ENCODE peak calls at places on chromosomes 4 and X, in four cellular contexts. W, G, O and C are unnamed samples.

GRCh38 chr4:156475322-156475721 is 496.3 kb downstream of the PDGFC start:
- DNase-seq in O (peak), W (no peak), G (peak), C (no peak)

GRCh38 chr4:72442715-72443114 is 126.3 kb downstream of the ADAMTS3 start:
- DNase-seq in G (no peak), W (no peak), O (no peak), C (no peak)

GRCh38 chr4:26839534-26839951 is 21.1 kb upstream of the STIM2 start:
- DNase-seq in G (no peak), O (peak), W (no peak), C (no peak)

GRCh38 chr4:176425035-176425434 is 105.3 kb downstream of the SPCS3 start:
- DNase-seq in G (no peak), O (peak), W (no peak), C (no peak)

GRCh38 chr4:4578981-4579380 is 37.1 kb upstream of the STX18 start:
- DNase-seq in O (no peak), G (no peak), W (no peak), C (no peak)

GRCh38 chr4:169342906-169343560 is 72.3 kb upstream of the SH3RF1 start:
- DNase-seq in O (peak), G (no peak), W (no peak), C (no peak)

GRCh38 chr4:74044676-74045075 is 6.2 kb upstream of the CXCL3 start:
- DNase-seq in G (no peak), W (no peak), O (peak), C (no peak)

GRCh38 chr4:78120144-78120880 is 63.2 kb downstream of the FRAS1 start:
- DNase-seq in W (no peak), O (no peak), G (no peak), C (no peak)

GRCh38 chrX:153851981-153852380 is 21.6 kb upstream of the PDZD4 start:
- DNase-seq in G (no peak), O (no peak), W (no peak), C (no peak)

GRCh38 chrX:153433781-153434285 is 12.0 kb downstream of the TREX2 start:
- DNase-seq in W (no peak), G (no peak), O (no peak), C (no peak)

GRCh38 chr4:77600521-77601451 is 4.8 kb upstream of the CXCL13 start:
- DNase-seq in G (peak), W (peak), O (peak), C (peak)

GRCh38 chr4:101200561-101200960 is 146.8 kb downstream of the PPP3CA start:
- DNase-seq in O (peak), G (peak), W (no peak), C (no peak)

GRCh38 chr4:172680701-172681100 is 487.9 kb upstream of the GALNT7 start:
- DNase-seq in O (peak), G (no peak), W (no peak), C (no peak)

GRCh38 chr4:185654311-185654710 is 119.0 kb upstream of the PDLIM3 start:
- DNase-seq in G (no peak), W (no peak), O (no peak), C (no peak)
- H3K4me3 ChIP-seq in G (no peak), W (peak), O (no peak), C (no peak)

GRCh38 chr4:25760518-25761157 is 102.2 kb downstream of the SEL1L3 start:
- DNase-seq in W (no peak), O (peak), G (no peak), C (no peak)
- TF ChIP-seq POLR2A in W (no peak), O (no peak), G (no peak), C (no peak)

DNA sequence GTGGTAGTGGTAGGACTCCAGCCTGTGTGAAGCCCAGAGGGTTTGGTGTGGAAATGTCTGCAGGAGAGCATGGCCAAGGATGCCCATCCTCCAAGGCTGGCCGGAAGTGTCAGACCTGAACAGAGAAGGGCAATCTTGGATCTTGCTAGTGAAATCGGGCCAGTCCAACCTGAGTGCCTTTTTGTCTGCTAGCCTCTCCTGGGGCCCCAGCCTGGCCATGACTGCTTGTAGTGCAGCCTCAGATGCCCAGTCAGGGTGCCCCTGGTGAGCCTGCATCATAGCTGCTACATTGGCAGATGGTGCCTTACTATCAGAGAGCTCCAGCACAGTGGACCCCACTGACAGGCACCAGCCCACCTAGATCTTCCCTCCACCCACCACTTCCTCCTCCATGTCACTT is 99.3 kb upstream of the PCDH18 start:
- DNase-seq in W (no peak), O (no peak), G (no peak), C (no peak)
- H3K4me3 ChIP-seq in W (no peak), O (no peak), G (no peak), C (no peak)

DNA sequence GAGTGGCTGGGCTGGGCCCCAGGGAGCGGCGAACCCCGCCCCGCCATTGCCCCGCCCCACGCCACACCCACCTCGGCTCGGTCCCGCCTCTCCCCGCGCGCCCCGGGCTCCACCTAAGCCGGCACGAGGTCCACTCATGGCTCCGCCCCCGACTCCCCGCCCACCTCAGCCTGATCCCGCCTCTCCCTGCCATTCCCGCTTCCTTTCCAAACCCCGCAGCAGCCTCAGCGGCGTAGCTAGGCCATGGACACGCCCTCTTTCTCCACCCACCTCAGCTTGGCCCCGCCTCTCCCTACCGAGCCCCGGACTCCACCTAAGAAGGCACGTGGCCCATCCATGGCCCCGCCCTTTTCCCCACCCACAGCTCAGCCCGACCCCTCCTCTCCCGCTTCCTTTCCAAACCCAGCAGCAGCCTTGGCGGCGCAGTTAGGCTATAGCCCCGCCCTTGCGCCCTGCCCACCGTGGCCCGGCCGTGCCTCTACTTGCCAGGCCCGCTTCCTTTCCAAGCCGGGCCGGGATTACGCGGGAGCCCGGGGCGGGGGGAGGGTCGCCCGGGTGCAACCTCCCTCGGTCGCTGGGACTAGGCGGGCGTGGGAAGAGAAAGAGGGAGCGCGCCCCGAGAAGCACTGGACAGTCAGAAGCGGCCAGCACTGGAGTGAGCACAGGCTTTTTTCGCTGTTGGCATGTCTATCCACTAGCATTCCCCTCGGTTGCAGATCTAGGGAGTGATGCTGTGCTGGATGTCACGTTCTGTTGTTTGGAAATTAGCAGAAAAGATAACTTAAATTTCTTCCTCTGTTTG is at the start of gene RELL1:
- DNase-seq in W (peak), O (peak), G (peak), C (peak)
- TF ChIP-seq POLR2A in W (peak), O (no peak), G (no peak), C (no peak)

DNA sequence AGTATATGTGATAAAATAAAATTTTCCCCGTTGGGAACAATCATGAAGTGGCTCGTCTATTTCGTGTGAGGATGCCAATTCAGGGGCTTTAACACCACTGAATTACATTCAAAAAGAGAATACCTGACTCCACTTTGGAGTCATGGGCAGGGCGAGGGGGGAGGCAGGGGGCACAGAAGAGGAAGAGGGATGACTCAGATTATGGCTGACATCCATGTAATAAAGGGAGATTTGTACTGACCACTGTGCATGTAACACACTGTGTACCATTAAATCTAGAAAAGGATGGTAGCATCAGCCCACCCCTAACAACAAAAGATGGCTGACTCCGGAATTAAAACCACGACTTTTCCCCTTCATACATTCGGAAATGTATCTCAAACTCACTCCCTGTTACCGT is 1.3 kb downstream of the SLC9A7 start:
- DNase-seq in G (no peak), O (peak), W (no peak), C (no peak)
- H3K4me3 ChIP-seq in G (peak), O (peak), W (peak), C (peak)

DNA sequence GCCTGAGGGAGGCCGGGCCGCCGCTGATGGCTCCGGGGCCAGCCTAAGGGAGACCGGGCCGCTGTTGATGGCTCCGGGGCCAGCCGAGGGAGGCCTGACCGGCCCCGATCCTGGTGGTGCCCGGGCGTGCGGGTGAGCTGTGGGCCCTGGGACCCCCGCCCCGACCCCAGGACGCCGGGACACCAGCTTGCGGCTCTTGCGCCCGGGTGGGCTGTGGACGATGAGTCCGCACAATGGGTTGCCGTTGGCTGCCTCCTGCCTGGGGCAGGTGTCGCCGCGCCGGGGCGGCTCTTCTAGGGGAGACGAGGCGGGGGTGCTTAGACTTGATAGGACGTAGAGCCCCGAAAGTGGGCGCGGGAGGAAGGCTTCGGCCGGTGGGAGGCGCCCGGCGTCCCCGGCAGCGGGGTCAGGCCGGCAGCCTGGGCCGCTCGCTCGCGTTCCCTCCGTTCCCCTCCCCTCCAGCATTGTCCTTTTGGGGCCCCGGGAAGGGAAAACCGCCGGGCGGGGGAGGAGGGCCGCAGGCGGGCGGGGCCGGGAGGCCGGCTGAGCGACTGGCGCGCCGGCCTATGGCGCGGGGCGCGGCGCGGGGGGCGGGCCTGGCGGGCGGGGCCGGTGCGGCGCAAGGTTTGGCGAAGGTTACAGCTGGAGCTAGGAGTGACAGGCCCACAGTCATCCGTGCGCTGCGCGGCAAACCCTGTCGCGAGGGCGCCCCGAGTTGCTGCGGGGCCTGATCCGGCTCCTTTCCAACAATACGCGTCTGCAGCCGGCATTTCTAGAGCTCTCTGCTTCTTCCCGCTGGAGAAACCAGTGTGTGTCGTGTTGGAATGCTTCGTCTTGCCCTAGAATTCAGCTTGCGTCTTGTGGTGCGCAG is 819 bp downstream of the KIAA0232 start:
- DNase-seq in G (peak), W (peak), O (peak), C (peak)
- TF ChIP-seq POLR2A in G (peak), W (peak), O (peak), C (no peak)

DNA sequence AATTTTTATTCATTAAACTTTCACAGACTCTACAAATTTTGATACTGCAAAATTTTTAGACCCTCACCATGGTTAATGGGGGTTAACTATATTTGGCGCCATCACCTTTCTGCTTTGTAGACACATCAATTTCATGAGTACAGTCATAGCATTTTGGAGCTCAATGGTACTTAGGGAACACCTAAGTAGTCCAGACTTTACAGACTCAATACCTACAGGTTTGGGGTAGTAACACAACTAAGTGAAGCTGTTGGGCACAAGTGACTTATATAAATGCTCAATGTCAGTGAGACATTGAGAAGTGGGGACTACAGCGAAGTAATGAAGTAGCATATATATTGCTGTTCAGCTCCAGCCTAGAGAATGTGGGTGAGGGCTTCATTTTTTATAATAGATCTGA is 7.5 kb downstream of the GPRIN3 start:
- DNase-seq in W (no peak), G (no peak), O (no peak), C (no peak)
- H3K4me3 ChIP-seq in W (no peak), G (no peak), O (no peak), C (no peak)

DNA sequence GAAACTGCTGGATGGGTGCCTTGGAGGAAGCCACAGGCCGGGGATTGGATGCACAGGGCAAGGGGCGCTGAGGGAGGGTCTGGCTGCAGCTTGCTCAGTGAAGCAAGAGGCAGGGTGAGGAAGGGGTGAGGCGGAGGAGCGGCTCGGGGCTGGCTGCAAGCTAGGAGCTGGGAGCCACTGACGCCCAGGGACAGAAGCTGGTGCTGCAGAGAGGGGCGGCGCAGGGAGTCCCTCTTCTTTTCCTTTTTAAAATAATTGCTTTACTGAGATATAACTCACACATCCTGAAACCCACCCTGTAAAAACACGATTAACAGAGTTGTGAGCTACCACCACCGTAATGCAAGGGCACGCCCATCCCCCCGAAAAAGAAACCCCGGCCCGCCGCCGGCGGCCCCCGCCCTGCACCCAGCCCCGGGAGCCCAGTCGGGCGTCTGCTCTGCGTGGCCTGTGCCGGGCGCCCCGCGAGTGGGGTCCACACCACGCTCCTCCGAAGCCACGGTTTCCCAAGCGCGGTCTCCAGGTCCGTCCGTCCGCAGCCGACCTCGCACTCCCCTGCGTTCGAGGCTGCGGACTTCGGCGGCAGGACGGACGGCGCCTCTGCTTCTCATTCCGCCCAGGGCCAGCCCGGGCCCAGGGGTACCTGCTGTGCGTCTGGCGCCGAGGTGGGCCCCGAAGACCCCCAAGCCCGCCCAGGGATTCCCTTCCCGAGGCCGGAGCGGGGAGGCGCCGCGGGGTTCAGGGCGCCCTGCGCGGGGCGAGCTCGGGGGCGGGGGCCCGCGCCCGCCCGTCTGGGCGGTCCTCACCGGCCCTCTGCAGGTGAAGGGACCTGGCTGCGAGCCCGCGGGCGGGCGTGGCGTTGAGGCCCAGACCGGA is 865 bp upstream of the UVSSA start:
- DNase-seq in O (peak), G (no peak), W (peak), C (peak)
- TF ChIP-seq POLR2A in O (no peak), G (no peak), W (no peak), C (no peak)

GRCh38 chr4:15470149-15470520 is 453 bp downstream of the CC2D2A start:
- DNase-seq in O (peak), G (no peak), W (no peak), C (no peak)

GRCh38 chr4:15466596-15466995 is 3.1 kb upstream of the CC2D2A start:
- DNase-seq in G (no peak), W (no peak), O (no peak), C (no peak)

GRCh38 chr4:15469402-15470148 is at the start of gene CC2D2A:
- DNase-seq in G (no peak), O (peak), W (no peak), C (no peak)
- H3K4me3 ChIP-seq in G (no peak), O (peak), W (peak), C (peak)